ENCODE peak calls at places on chromosome 11, in six cellular contexts. One of them, this sample, is unnamed.

GRCh38 chr11:116927163-116927772 is 89.8 kb upstream of the APOA1 start:
- DNase-seq in A549: no peak
- DNase-seq in WTC11: no peak
- DNase-seq in HepG2: peak
- DNase-seq in K562: no peak
- DNase-seq in H1: no peak
- DNase-seq in this sample: peak

GRCh38 chr11:61532136-61533038 is 23.8 kb downstream of the LRRC10B start:
- DNase-seq in A549: peak
- DNase-seq in WTC11: peak
- DNase-seq in HepG2: peak
- DNase-seq in K562: peak
- DNase-seq in H1: no peak
- DNase-seq in this sample: peak

GRCh38 chr11:76655466-76656086 is 15.0 kb downstream of the LRRC32 start:
- DNase-seq in A549: no peak
- DNase-seq in WTC11: peak
- DNase-seq in HepG2: no peak
- DNase-seq in K562: no peak
- DNase-seq in H1: no peak
- DNase-seq in this sample: no peak

GRCh38 chr11:109016724-109017123 is 351.9 kb downstream of the DDX10 start:
- DNase-seq in A549: no peak
- DNase-seq in WTC11: no peak
- DNase-seq in HepG2: no peak
- DNase-seq in K562: no peak
- DNase-seq in H1: no peak
- DNase-seq in this sample: no peak

GRCh38 chr11:134384406-134384805 is 27.6 kb downstream of the B3GAT1 start:
- DNase-seq in A549: no peak
- DNase-seq in WTC11: no peak
- DNase-seq in HepG2: no peak
- DNase-seq in K562: no peak
- DNase-seq in H1: no peak
- DNase-seq in this sample: no peak

GRCh38 chr11:113449743-113450142 is 25.5 kb downstream of the DRD2 start:
- DNase-seq in A549: no peak
- DNase-seq in WTC11: no peak
- DNase-seq in HepG2: no peak
- DNase-seq in K562: no peak
- DNase-seq in H1: no peak
- DNase-seq in this sample: no peak

GRCh38 chr11:22432331-22433065 is 94.3 kb downstream of the SLC17A6 start:
- DNase-seq in A549: no peak
- DNase-seq in WTC11: peak
- DNase-seq in HepG2: no peak
- DNase-seq in K562: no peak
- DNase-seq in H1: no peak
- DNase-seq in this sample: peak

GRCh38 chr11:73530109-73530508 is 67.8 kb downstream of the FAM168A start:
- DNase-seq in A549: peak
- DNase-seq in WTC11: peak
- DNase-seq in HepG2: no peak
- DNase-seq in K562: no peak
- DNase-seq in H1: peak
- DNase-seq in this sample: no peak

GRCh38 chr11:117026593-117027330 is 71.5 kb downstream of the SIK3 start:
- DNase-seq in A549: no peak
- DNase-seq in WTC11: no peak
- DNase-seq in HepG2: no peak
- DNase-seq in K562: no peak
- DNase-seq in H1: no peak
- DNase-seq in this sample: no peak

GRCh38 chr11:56531856-56532255 is 11.2 kb downstream of the OR5M11 start:
- DNase-seq in A549: no peak
- DNase-seq in WTC11: no peak
- DNase-seq in HepG2: no peak
- DNase-seq in K562: no peak
- DNase-seq in H1: no peak
- DNase-seq in this sample: no peak

GRCh38 chr11:76629133-76629852 is 41.3 kb downstream of the LRRC32 start:
- DNase-seq in A549: no peak
- DNase-seq in WTC11: no peak
- DNase-seq in HepG2: no peak
- DNase-seq in K562: no peak
- DNase-seq in H1: no peak
- DNase-seq in this sample: peak

GRCh38 chr11:28566643-28567042 is 458.5 kb downstream of the METTL15 start:
- DNase-seq in A549: peak
- DNase-seq in WTC11: peak
- DNase-seq in HepG2: no peak
- DNase-seq in K562: peak
- DNase-seq in H1: peak
- DNase-seq in this sample: peak

GRCh38 chr11:94034207-94034606 is 13.1 kb downstream of the HEPHL1 start:
- DNase-seq in A549: no peak
- DNase-seq in WTC11: no peak
- DNase-seq in HepG2: no peak
- DNase-seq in K562: no peak
- DNase-seq in H1: no peak
- DNase-seq in this sample: no peak

GRCh38 chr11:45383229-45383628 is 97.1 kb upstream of the SYT13 start:
- DNase-seq in A549: no peak
- DNase-seq in WTC11: no peak
- DNase-seq in HepG2: no peak
- DNase-seq in K562: no peak
- DNase-seq in H1: no peak
- DNase-seq in this sample: no peak

GRCh38 chr11:131977231-131977630 is 606.8 kb downstream of the NTM start:
- DNase-seq in A549: no peak
- DNase-seq in WTC11: no peak
- DNase-seq in HepG2: no peak
- DNase-seq in K562: no peak
- DNase-seq in H1: no peak
- DNase-seq in this sample: no peak

GRCh38 chr11:62770778-62771143 is 435 bp upstream of the TAF6L start:
- DNase-seq in A549: no peak
- DNase-seq in WTC11: no peak
- DNase-seq in HepG2: peak
- DNase-seq in K562: peak
- DNase-seq in H1: no peak
- DNase-seq in this sample: no peak

DNA sequence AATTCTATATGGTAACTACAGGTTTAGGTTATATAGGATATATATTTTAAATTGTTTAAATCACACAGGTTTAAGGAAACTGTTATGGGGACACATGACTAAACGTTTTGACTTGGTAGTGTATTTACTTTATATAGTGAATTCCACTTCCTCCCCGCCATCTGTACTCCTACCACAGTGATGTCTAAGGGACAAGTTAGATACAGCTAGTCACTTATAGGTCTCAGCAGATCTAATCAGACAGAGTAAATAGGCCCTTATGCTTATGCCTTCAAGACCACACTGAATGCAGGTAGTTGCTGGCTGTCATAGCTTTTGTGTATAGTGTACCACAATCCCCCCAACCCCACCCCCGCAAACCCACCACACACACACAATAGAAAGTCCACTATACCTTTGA is 8.2 kb downstream of the SESN3 start:
- DNase-seq in A549: no peak
- DNase-seq in WTC11: no peak
- DNase-seq in HepG2: no peak
- DNase-seq in K562: no peak
- DNase-seq in H1: no peak
- DNase-seq in this sample: no peak
- TF ChIP-seq JUN in A549: no peak
- TF ChIP-seq JUN in WTC11: no peak
- TF ChIP-seq JUN in HepG2: no peak
- TF ChIP-seq JUN in K562: no peak
- TF ChIP-seq JUN in H1: no peak
- TF ChIP-seq JUN in this sample: no peak

DNA sequence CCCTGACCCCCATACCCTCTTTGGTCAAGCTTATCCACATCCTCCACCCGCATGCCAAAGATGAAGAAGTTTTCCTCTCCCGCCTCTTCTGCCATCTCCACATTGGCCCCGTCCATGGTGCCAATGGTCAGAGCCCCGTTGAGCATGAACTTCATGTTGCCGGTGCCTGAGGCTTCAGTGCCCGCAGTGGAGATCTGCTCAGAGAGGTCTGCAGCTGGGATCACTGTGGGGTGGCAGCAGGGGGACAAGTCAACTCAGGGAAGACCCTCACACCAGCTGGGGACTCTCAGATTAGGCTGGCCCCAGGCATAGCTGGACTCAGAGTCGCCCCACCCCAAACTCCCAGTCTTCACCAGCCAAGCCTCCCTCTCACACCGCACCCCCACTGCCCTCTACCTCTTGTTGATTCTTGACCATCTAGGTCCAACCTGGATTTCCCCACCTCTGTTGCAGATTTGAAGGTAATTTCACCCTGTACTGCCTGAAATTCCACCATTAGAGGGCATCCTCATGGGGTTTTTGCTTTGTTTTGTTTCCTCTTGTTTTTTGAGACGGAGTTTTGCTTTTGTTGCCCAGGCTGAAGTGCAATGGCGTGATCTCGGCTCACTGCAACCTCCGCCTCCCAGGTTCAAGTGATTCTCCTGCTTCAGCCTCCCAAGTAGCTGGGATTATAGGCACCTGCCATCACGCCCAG is 6.6 kb upstream of the RASGRP2 start:
- DNase-seq in A549: no peak
- DNase-seq in WTC11: no peak
- DNase-seq in HepG2: no peak
- DNase-seq in K562: no peak
- DNase-seq in H1: no peak
- DNase-seq in this sample: no peak
- TF ChIP-seq JUN in A549: no peak
- TF ChIP-seq JUN in WTC11: no peak
- TF ChIP-seq JUN in HepG2: no peak
- TF ChIP-seq JUN in K562: no peak
- TF ChIP-seq JUN in H1: no peak
- TF ChIP-seq JUN in this sample: no peak

GRCh38 chr11:111326824-111327223 is 28.5 kb downstream of the POU2AF3 start:
- DNase-seq in A549: no peak
- DNase-seq in WTC11: no peak
- DNase-seq in HepG2: no peak
- DNase-seq in K562: no peak
- DNase-seq in H1: no peak
- DNase-seq in this sample: no peak

GRCh38 chr11:111322534-111322933 is 24.2 kb downstream of the POU2AF3 start:
- DNase-seq in A549: no peak
- DNase-seq in WTC11: no peak
- DNase-seq in HepG2: no peak
- DNase-seq in K562: no peak
- DNase-seq in H1: no peak
- DNase-seq in this sample: no peak

GRCh38 chr11:111325259-111325658 is 26.9 kb downstream of the POU2AF3 start:
- DNase-seq in A549: no peak
- DNase-seq in WTC11: no peak
- DNase-seq in HepG2: no peak
- DNase-seq in K562: no peak
- DNase-seq in H1: no peak
- DNase-seq in this sample: no peak

GRCh38 chr11:111320728-111321568 is 22.6 kb downstream of the POU2AF3 start:
- DNase-seq in A549: no peak
- DNase-seq in WTC11: no peak
- DNase-seq in HepG2: peak
- DNase-seq in K562: no peak
- DNase-seq in H1: no peak
- DNase-seq in this sample: no peak

GRCh38 chr11:111324277-111324720 is 26.0 kb downstream of the POU2AF3 start:
- DNase-seq in A549: no peak
- DNase-seq in WTC11: no peak
- DNase-seq in HepG2: no peak
- DNase-seq in K562: no peak
- DNase-seq in H1: no peak
- DNase-seq in this sample: no peak
- TF ChIP-seq JUN in A549: no peak
- TF ChIP-seq JUN in WTC11: no peak
- TF ChIP-seq JUN in HepG2: no peak
- TF ChIP-seq JUN in K562: no peak
- TF ChIP-seq JUN in H1: no peak
- TF ChIP-seq JUN in this sample: no peak

GRCh38 chr11:66476173-66476840 is 3.9 kb upstream of the DPP3 start:
- DNase-seq in A549: no peak
- DNase-seq in WTC11: no peak
- DNase-seq in HepG2: no peak
- DNase-seq in K562: no peak
- DNase-seq in H1: no peak
- DNase-seq in this sample: no peak

GRCh38 chr11:66475349-66476172 is 4.7 kb upstream of the DPP3 start:
- DNase-seq in A549: no peak
- DNase-seq in WTC11: no peak
- DNase-seq in HepG2: no peak
- DNase-seq in K562: no peak
- DNase-seq in H1: no peak
- DNase-seq in this sample: no peak

GRCh38 chr11:66476841-66477251 is 3.4 kb upstream of the DPP3 start:
- DNase-seq in A549: peak
- DNase-seq in WTC11: peak
- DNase-seq in HepG2: no peak
- DNase-seq in K562: no peak
- DNase-seq in H1: no peak
- DNase-seq in this sample: no peak

GRCh38 chr11:66478823-66479740 is 1.2 kb upstream of the DPP3 start:
- DNase-seq in A549: peak
- DNase-seq in WTC11: peak
- DNase-seq in HepG2: peak
- DNase-seq in K562: peak
- DNase-seq in H1: no peak
- DNase-seq in this sample: peak

DNA sequence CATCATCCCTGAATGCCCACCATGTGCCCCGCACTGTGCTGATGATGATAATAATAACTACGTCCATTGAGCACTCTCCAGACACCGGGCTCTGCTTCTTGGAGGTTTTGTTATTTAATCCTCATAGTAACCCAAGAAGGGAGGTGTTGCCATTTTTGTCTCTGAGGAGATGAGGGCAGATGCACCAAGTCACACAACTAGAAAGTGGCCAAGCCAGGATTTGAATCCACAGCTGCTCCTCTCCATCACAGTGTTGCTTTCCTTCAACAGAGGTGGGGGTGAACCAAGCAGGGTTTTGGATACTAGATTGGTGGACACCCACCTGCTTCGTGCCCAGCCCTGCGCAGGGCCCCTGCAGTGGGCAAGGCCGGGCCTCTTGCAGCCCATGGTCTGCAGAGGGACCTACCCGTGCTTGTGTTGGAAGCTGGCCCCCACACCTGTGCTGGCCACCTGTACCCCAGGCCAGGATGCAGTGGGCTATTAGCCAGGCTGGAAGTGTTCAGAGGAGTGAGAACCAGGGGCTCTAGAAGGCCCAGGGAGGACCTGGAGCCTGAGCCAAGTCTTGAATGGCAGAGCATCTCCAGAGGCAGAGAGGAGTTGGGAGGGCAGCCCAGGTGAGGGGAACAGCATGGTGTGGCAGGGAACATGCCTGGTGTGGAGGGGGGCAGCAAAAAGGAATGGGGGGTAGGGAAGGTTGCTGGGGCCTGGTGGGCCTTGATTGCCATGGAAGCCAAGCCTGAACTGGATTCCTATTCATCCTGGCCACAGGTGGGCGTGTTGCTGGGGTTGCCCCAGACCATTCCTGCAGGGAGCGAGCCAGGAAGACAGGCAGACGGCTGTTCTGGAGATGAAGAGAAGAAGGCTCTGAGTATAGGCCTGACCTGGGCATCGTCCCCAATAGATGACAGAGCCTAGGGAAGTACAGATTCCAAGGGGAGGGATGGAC is 2.7 kb upstream of the DPP3 start:
- DNase-seq in A549: no peak
- DNase-seq in WTC11: no peak
- DNase-seq in HepG2: no peak
- DNase-seq in K562: no peak
- DNase-seq in H1: no peak
- DNase-seq in this sample: no peak
- TF ChIP-seq JUN in A549: no peak
- TF ChIP-seq JUN in WTC11: no peak
- TF ChIP-seq JUN in HepG2: no peak
- TF ChIP-seq JUN in K562: no peak
- TF ChIP-seq JUN in H1: no peak
- TF ChIP-seq JUN in this sample: no peak

This sample was measured in endothelial cell of umbilical vein.